ENCODE peak calls at places on chromosomes 1 and 21, in ten cellular contexts. One of them, this sample, is unnamed. For H3K4me1, the result is how much of the 10 kb centered on the place peaks cover.

GRCh38 chr21:42495765-42496119 is 282 bp downstream of the RSPH1 start:
- DNase-seq in A673: peak
- DNase-seq in kidney: no peak
- DNase-seq in fibroblast of lung: no peak
- DNase-seq in H9: no peak
- DNase-seq in body of pancreas: no peak
- DNase-seq in breast epithelium: no peak
- DNase-seq in neuronal stem cell: no peak
- DNase-seq in right lobe of liver: no peak
- DNase-seq in CD4-positive, CD25-positive, alpha-beta regulatory T cell: no peak
- DNase-seq in this sample: peak

GRCh38 chr1:155241851-155242264 is 13.4 kb downstream of the ENTREP3 start:
- DNase-seq in fibroblast of lung: no peak
- DNase-seq in kidney: no peak
- DNase-seq in H9: no peak
- DNase-seq in A673: no peak
- DNase-seq in breast epithelium: no peak
- DNase-seq in right lobe of liver: no peak
- DNase-seq in CD4-positive, CD25-positive, alpha-beta regulatory T cell: no peak
- DNase-seq in neuronal stem cell: no peak
- DNase-seq in body of pancreas: no peak
- DNase-seq in this sample: peak

GRCh38 chr1:107953551-107953950 is 11.4 kb downstream of the VAV3 start:
- DNase-seq in right lobe of liver: no peak
- DNase-seq in breast epithelium: no peak
- DNase-seq in neuronal stem cell: no peak
- DNase-seq in body of pancreas: no peak
- DNase-seq in CD4-positive, CD25-positive, alpha-beta regulatory T cell: no peak
- DNase-seq in A673: no peak
- DNase-seq in H9: no peak
- DNase-seq in kidney: no peak
- DNase-seq in fibroblast of lung: no peak
- DNase-seq in this sample: no peak

GRCh38 chr1:17892225-17892624 is 137.1 kb downstream of the ACTL8 start:
- DNase-seq in H9: no peak
- DNase-seq in right lobe of liver: no peak
- DNase-seq in A673: no peak
- DNase-seq in breast epithelium: peak
- DNase-seq in kidney: no peak
- DNase-seq in body of pancreas: peak
- DNase-seq in CD4-positive, CD25-positive, alpha-beta regulatory T cell: no peak
- DNase-seq in fibroblast of lung: no peak
- DNase-seq in neuronal stem cell: no peak
- DNase-seq in this sample: no peak

GRCh38 chr1:174243451-174244000 is 84.2 kb downstream of the RABGAP1L start:
- DNase-seq in H9: no peak
- DNase-seq in CD4-positive, CD25-positive, alpha-beta regulatory T cell: no peak
- DNase-seq in breast epithelium: no peak
- DNase-seq in neuronal stem cell: no peak
- DNase-seq in kidney: no peak
- DNase-seq in right lobe of liver: no peak
- DNase-seq in fibroblast of lung: peak
- DNase-seq in A673: no peak
- DNase-seq in body of pancreas: no peak
- DNase-seq in this sample: no peak

GRCh38 chr1:240242601-240243144 is 151.0 kb downstream of the FMN2 start:
- DNase-seq in body of pancreas: no peak
- DNase-seq in breast epithelium: no peak
- DNase-seq in H9: no peak
- DNase-seq in neuronal stem cell: no peak
- DNase-seq in right lobe of liver: no peak
- DNase-seq in A673: no peak
- DNase-seq in fibroblast of lung: peak
- DNase-seq in kidney: no peak
- DNase-seq in CD4-positive, CD25-positive, alpha-beta regulatory T cell: no peak
- DNase-seq in this sample: no peak

GRCh38 chr21:42839271-42840231 is 39.8 kb downstream of the WDR4 start:
- DNase-seq in CD4-positive, CD25-positive, alpha-beta regulatory T cell: no peak
- DNase-seq in breast epithelium: peak
- DNase-seq in A673: no peak
- DNase-seq in kidney: peak
- DNase-seq in H9: peak
- DNase-seq in body of pancreas: no peak
- DNase-seq in fibroblast of lung: no peak
- DNase-seq in neuronal stem cell: no peak
- DNase-seq in right lobe of liver: peak
- DNase-seq in this sample: no peak

GRCh38 chr1:46617108-46617694 is 590 bp upstream of the MOB3C start:
- DNase-seq in right lobe of liver: no peak
- DNase-seq in fibroblast of lung: no peak
- DNase-seq in neuronal stem cell: no peak
- DNase-seq in kidney: no peak
- DNase-seq in breast epithelium: no peak
- DNase-seq in body of pancreas: no peak
- DNase-seq in A673: no peak
- DNase-seq in CD4-positive, CD25-positive, alpha-beta regulatory T cell: no peak
- DNase-seq in H9: peak
- DNase-seq in this sample: peak

GRCh38 chr21:44294391-44295162 is 5.3 kb upstream of the PFKL start:
- DNase-seq in fibroblast of lung: no peak
- DNase-seq in A673: peak
- DNase-seq in CD4-positive, CD25-positive, alpha-beta regulatory T cell: no peak
- DNase-seq in H9: no peak
- DNase-seq in kidney: peak
- DNase-seq in right lobe of liver: no peak
- DNase-seq in neuronal stem cell: no peak
- DNase-seq in breast epithelium: no peak
- DNase-seq in body of pancreas: no peak
- DNase-seq in this sample: no peak

GRCh38 chr1:35659589-35659988 is 18.3 kb upstream of the PSMB2 start:
- DNase-seq in breast epithelium: no peak
- DNase-seq in A673: no peak
- DNase-seq in body of pancreas: no peak
- DNase-seq in neuronal stem cell: no peak
- DNase-seq in kidney: no peak
- DNase-seq in right lobe of liver: no peak
- DNase-seq in CD4-positive, CD25-positive, alpha-beta regulatory T cell: no peak
- DNase-seq in fibroblast of lung: no peak
- DNase-seq in H9: no peak
- DNase-seq in this sample: no peak

GRCh38 chr1:55057270-55057955 is 18.1 kb downstream of the PCSK9 start:
- DNase-seq in body of pancreas: no peak
- DNase-seq in neuronal stem cell: no peak
- DNase-seq in H9: peak
- DNase-seq in right lobe of liver: no peak
- DNase-seq in breast epithelium: peak
- DNase-seq in kidney: no peak
- DNase-seq in CD4-positive, CD25-positive, alpha-beta regulatory T cell: no peak
- DNase-seq in A673: no peak
- DNase-seq in fibroblast of lung: no peak
- DNase-seq in this sample: no peak

GRCh38 chr1:206489980-206490534 is 17.3 kb upstream of the RASSF5 start:
- DNase-seq in fibroblast of lung: peak
- DNase-seq in neuronal stem cell: peak
- DNase-seq in kidney: peak
- DNase-seq in H9: peak
- DNase-seq in right lobe of liver: peak
- DNase-seq in CD4-positive, CD25-positive, alpha-beta regulatory T cell: peak
- DNase-seq in breast epithelium: peak
- DNase-seq in body of pancreas: peak
- DNase-seq in A673: peak
- DNase-seq in this sample: no peak

GRCh38 chr21:17501107-17502006 is 11.5 kb upstream of the CXADR start:
- DNase-seq in A673: no peak
- DNase-seq in right lobe of liver: no peak
- DNase-seq in breast epithelium: no peak
- DNase-seq in fibroblast of lung: no peak
- DNase-seq in neuronal stem cell: no peak
- DNase-seq in H9: no peak
- DNase-seq in kidney: no peak
- DNase-seq in CD4-positive, CD25-positive, alpha-beta regulatory T cell: no peak
- DNase-seq in body of pancreas: no peak
- DNase-seq in this sample: no peak

GRCh38 chr1:58546520-58547308 is at the start of gene OMA1:
- DNase-seq in fibroblast of lung: peak
- DNase-seq in right lobe of liver: peak
- DNase-seq in CD4-positive, CD25-positive, alpha-beta regulatory T cell: peak
- DNase-seq in H9: peak
- DNase-seq in A673: peak
- DNase-seq in body of pancreas: peak
- DNase-seq in breast epithelium: peak
- DNase-seq in kidney: peak
- DNase-seq in neuronal stem cell: peak
- DNase-seq in this sample: peak
- H3K4me1 ChIP-seq in fibroblast of lung: under half
- H3K4me1 ChIP-seq in right lobe of liver: under half
- H3K4me1 ChIP-seq in CD4-positive, CD25-positive, alpha-beta regulatory T cell: under half
- H3K4me1 ChIP-seq in H9: under half
- H3K4me1 ChIP-seq in A673: under half
- H3K4me1 ChIP-seq in body of pancreas: under half
- H3K4me1 ChIP-seq in breast epithelium: under half
- H3K4me1 ChIP-seq in kidney: under half
- H3K4me1 ChIP-seq in neuronal stem cell: under half
- H3K4me1 ChIP-seq in this sample: under half

GRCh38 chr1:81730881-81731280 is 69.9 kb upstream of the ADGRL2 start:
- DNase-seq in kidney: no peak
- DNase-seq in right lobe of liver: no peak
- DNase-seq in neuronal stem cell: no peak
- DNase-seq in A673: no peak
- DNase-seq in H9: no peak
- DNase-seq in fibroblast of lung: no peak
- DNase-seq in CD4-positive, CD25-positive, alpha-beta regulatory T cell: no peak
- DNase-seq in body of pancreas: no peak
- DNase-seq in breast epithelium: no peak
- DNase-seq in this sample: no peak
- H3K4me1 ChIP-seq in kidney: under half
- H3K4me1 ChIP-seq in right lobe of liver: under half
- H3K4me1 ChIP-seq in neuronal stem cell: under half
- H3K4me1 ChIP-seq in A673: under half
- H3K4me1 ChIP-seq in H9: under half
- H3K4me1 ChIP-seq in fibroblast of lung: under half
- H3K4me1 ChIP-seq in CD4-positive, CD25-positive, alpha-beta regulatory T cell: under half
- H3K4me1 ChIP-seq in body of pancreas: under half
- H3K4me1 ChIP-seq in breast epithelium: under half
- H3K4me1 ChIP-seq in this sample: under half

DNA sequence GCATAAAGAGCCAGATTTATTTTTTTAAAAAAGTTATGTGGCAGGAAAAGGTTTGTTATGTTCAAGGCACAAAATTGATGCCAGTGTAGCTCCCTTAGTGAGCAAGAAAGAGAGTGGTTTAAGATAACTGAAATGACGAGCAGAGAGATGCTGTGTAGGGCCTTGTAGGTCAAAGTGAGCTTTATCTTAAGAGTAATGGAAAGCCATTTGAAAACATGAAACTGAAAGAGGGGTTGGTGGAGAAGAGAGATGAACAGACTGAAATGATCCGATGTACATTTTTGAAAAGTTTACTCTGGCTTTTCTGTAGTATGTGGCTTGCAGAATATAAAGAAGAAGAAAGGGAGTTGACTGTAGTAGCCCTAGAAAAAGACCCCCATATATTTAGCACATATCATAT is 383.6 kb downstream of the PLA2G4A start:
- DNase-seq in kidney: no peak
- DNase-seq in fibroblast of lung: no peak
- DNase-seq in neuronal stem cell: no peak
- DNase-seq in body of pancreas: no peak
- DNase-seq in right lobe of liver: no peak
- DNase-seq in H9: no peak
- DNase-seq in A673: no peak
- DNase-seq in breast epithelium: no peak
- DNase-seq in CD4-positive, CD25-positive, alpha-beta regulatory T cell: no peak
- DNase-seq in this sample: no peak
- H3K4me1 ChIP-seq in kidney: under half
- H3K4me1 ChIP-seq in fibroblast of lung: under half
- H3K4me1 ChIP-seq in neuronal stem cell: under half
- H3K4me1 ChIP-seq in body of pancreas: under half
- H3K4me1 ChIP-seq in right lobe of liver: under half
- H3K4me1 ChIP-seq in H9: under half
- H3K4me1 ChIP-seq in A673: under half
- H3K4me1 ChIP-seq in breast epithelium: under half
- H3K4me1 ChIP-seq in CD4-positive, CD25-positive, alpha-beta regulatory T cell: under half
- H3K4me1 ChIP-seq in this sample: under half

GRCh38 chr1:234842726-234843641 is 233.0 kb upstream of the IRF2BP2 start:
- DNase-seq in H9: no peak
- DNase-seq in kidney: peak
- DNase-seq in CD4-positive, CD25-positive, alpha-beta regulatory T cell: peak
- DNase-seq in fibroblast of lung: peak
- DNase-seq in A673: no peak
- DNase-seq in neuronal stem cell: no peak
- DNase-seq in body of pancreas: no peak
- DNase-seq in breast epithelium: no peak
- DNase-seq in right lobe of liver: no peak
- DNase-seq in this sample: peak
- H3K4me1 ChIP-seq in H9: under half
- H3K4me1 ChIP-seq in kidney: under half
- H3K4me1 ChIP-seq in CD4-positive, CD25-positive, alpha-beta regulatory T cell: half or more
- H3K4me1 ChIP-seq in fibroblast of lung: under half
- H3K4me1 ChIP-seq in A673: under half
- H3K4me1 ChIP-seq in neuronal stem cell: under half
- H3K4me1 ChIP-seq in body of pancreas: under half
- H3K4me1 ChIP-seq in breast epithelium: under half
- H3K4me1 ChIP-seq in right lobe of liver: under half
- H3K4me1 ChIP-seq in this sample: under half

DNA sequence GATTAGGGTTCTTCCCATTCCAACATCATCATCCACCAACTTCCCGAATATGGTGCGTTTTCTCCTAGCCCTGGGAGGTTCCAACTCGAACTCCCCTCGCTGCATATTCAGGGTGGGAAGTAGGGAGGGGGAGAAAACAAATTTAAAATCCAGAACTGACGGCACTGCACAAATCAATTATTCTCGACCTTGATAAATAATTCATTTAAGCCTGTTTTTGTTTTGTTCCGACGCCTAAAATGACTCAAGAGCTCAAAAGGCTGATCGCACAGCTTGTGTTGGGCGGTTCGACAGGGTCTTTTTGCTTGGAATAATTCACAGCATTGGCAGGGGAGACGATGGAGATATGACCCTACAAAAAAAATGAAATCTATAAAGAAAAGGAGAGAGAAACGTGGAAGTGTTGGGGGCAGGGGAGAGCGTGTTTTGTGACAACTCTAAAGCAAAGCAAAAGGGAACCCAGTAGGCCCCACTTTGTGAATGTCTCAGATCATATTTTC is 3.1 kb upstream of the BARHL2 start:
- DNase-seq in body of pancreas: no peak
- DNase-seq in A673: peak
- DNase-seq in kidney: no peak
- DNase-seq in neuronal stem cell: no peak
- DNase-seq in H9: no peak
- DNase-seq in fibroblast of lung: no peak
- DNase-seq in CD4-positive, CD25-positive, alpha-beta regulatory T cell: no peak
- DNase-seq in right lobe of liver: no peak
- DNase-seq in breast epithelium: no peak
- DNase-seq in this sample: no peak
- H3K4me1 ChIP-seq in body of pancreas: under half
- H3K4me1 ChIP-seq in A673: under half
- H3K4me1 ChIP-seq in kidney: under half
- H3K4me1 ChIP-seq in neuronal stem cell: under half
- H3K4me1 ChIP-seq in H9: under half
- H3K4me1 ChIP-seq in fibroblast of lung: under half
- H3K4me1 ChIP-seq in CD4-positive, CD25-positive, alpha-beta regulatory T cell: under half
- H3K4me1 ChIP-seq in right lobe of liver: under half
- H3K4me1 ChIP-seq in breast epithelium: under half
- H3K4me1 ChIP-seq in this sample: under half

This sample was measured in upper lobe of left lung.